ENCODE peak calls at places on chromosomes 7 and 10, in ten cellular contexts. One of them, this sample, is unnamed.

GRCh38 chr10:7475046-7475860 is 64.4 kb upstream of the SFMBT2 start:
- DNase-seq in foreskin keratinocyte: no peak
- DNase-seq in BE2C: no peak
- DNase-seq in cardiac muscle cell: no peak
- DNase-seq in neural progenitor cell: peak
- DNase-seq in Calu3: no peak
- DNase-seq in cardiac fibroblast: no peak
- DNase-seq in GM23338: peak
- DNase-seq in thoracic aorta: no peak
- DNase-seq in upper lobe of right lung: no peak
- DNase-seq in this sample: no peak

GRCh38 chr10:52455095-52455494 is 141.0 kb downstream of the DKK1 start:
- DNase-seq in foreskin keratinocyte: peak
- DNase-seq in BE2C: no peak
- DNase-seq in cardiac muscle cell: no peak
- DNase-seq in neural progenitor cell: no peak
- DNase-seq in Calu3: no peak
- DNase-seq in cardiac fibroblast: no peak
- DNase-seq in GM23338: no peak
- DNase-seq in thoracic aorta: no peak
- DNase-seq in upper lobe of right lung: no peak
- DNase-seq in this sample: peak

GRCh38 chr10:106189254-106189653 is 975.3 kb downstream of the SORCS1 start:
- DNase-seq in foreskin keratinocyte: no peak
- DNase-seq in BE2C: peak
- DNase-seq in cardiac muscle cell: peak
- DNase-seq in neural progenitor cell: peak
- DNase-seq in Calu3: no peak
- DNase-seq in cardiac fibroblast: peak
- DNase-seq in GM23338: peak
- DNase-seq in thoracic aorta: no peak
- DNase-seq in upper lobe of right lung: no peak
- DNase-seq in this sample: peak

GRCh38 chr10:17263580-17263979 is 35.5 kb downstream of the VIM start:
- DNase-seq in foreskin keratinocyte: no peak
- DNase-seq in BE2C: no peak
- DNase-seq in cardiac muscle cell: no peak
- DNase-seq in neural progenitor cell: no peak
- DNase-seq in Calu3: no peak
- DNase-seq in cardiac fibroblast: no peak
- DNase-seq in GM23338: no peak
- DNase-seq in thoracic aorta: no peak
- DNase-seq in upper lobe of right lung: no peak
- DNase-seq in this sample: no peak

GRCh38 chr10:5078781-5079180 is 15.4 kb upstream of the AKR1C3 start:
- DNase-seq in foreskin keratinocyte: peak
- DNase-seq in BE2C: no peak
- DNase-seq in cardiac muscle cell: no peak
- DNase-seq in neural progenitor cell: peak
- DNase-seq in Calu3: no peak
- DNase-seq in cardiac fibroblast: no peak
- DNase-seq in GM23338: no peak
- DNase-seq in thoracic aorta: no peak
- DNase-seq in upper lobe of right lung: no peak
- DNase-seq in this sample: peak

GRCh38 chr7:13240349-13240748 is 552.9 kb downstream of the ARL4A start:
- DNase-seq in foreskin keratinocyte: peak
- DNase-seq in BE2C: no peak
- DNase-seq in cardiac muscle cell: no peak
- DNase-seq in neural progenitor cell: no peak
- DNase-seq in Calu3: peak
- DNase-seq in cardiac fibroblast: peak
- DNase-seq in GM23338: peak
- DNase-seq in thoracic aorta: no peak
- DNase-seq in upper lobe of right lung: no peak
- DNase-seq in this sample: peak

GRCh38 chr7:128902761-128903585 is 7.5 kb downstream of the KCP start:
- DNase-seq in foreskin keratinocyte: no peak
- DNase-seq in BE2C: no peak
- DNase-seq in cardiac muscle cell: no peak
- DNase-seq in neural progenitor cell: no peak
- DNase-seq in Calu3: no peak
- DNase-seq in cardiac fibroblast: peak
- DNase-seq in GM23338: no peak
- DNase-seq in thoracic aorta: no peak
- DNase-seq in upper lobe of right lung: peak
- DNase-seq in this sample: no peak

GRCh38 chr10:31320598-31321211 is 1.7 kb downstream of the ZEB1 start:
- DNase-seq in foreskin keratinocyte: no peak
- DNase-seq in BE2C: peak
- DNase-seq in cardiac muscle cell: peak
- DNase-seq in neural progenitor cell: peak
- DNase-seq in Calu3: peak
- DNase-seq in cardiac fibroblast: peak
- DNase-seq in GM23338: peak
- DNase-seq in thoracic aorta: no peak
- DNase-seq in upper lobe of right lung: no peak
- DNase-seq in this sample: peak

GRCh38 chr7:83579740-83580139 is 69.2 kb downstream of the SEMA3E start:
- DNase-seq in foreskin keratinocyte: no peak
- DNase-seq in BE2C: no peak
- DNase-seq in cardiac muscle cell: no peak
- DNase-seq in neural progenitor cell: no peak
- DNase-seq in Calu3: no peak
- DNase-seq in cardiac fibroblast: peak
- DNase-seq in GM23338: no peak
- DNase-seq in thoracic aorta: no peak
- DNase-seq in upper lobe of right lung: no peak
- DNase-seq in this sample: no peak

DNA sequence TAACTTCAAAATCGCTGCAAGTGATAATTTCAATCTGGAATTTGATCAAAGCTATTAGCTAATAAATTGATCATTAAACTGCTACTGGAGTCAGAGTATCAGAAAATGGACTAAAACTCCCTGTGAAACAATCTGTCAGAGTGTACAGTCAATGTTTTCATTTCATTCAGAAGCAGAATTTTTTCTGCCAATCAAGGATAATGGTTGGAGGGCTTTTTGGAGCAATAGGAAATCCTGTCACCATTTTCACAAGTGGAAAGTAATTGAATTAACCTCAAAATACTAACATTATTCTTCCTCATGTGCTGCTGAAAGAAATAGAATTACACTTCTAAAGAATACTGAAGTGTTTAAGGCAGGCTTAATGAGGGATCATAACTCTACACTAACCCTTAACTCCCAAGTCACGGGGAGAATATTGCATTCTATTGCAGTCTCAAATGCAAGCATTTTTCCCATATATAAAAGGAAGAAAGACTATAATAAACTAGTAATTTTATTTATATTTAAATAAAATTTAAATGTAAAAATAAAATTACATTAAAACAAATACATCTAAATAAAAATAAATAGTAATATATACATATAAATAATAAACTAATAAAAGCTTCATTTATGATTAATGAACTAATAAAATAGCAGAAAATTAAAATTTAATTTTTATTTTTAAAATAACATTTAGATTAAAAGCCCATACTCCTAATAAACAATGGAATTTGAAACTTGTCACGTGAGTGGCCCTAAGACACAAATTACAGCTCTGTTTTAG is 67.1 kb downstream of the SEMA3E start:
- DNase-seq in foreskin keratinocyte: no peak
- DNase-seq in BE2C: no peak
- DNase-seq in cardiac muscle cell: no peak
- DNase-seq in neural progenitor cell: no peak
- DNase-seq in Calu3: no peak
- DNase-seq in cardiac fibroblast: no peak
- DNase-seq in GM23338: no peak
- DNase-seq in thoracic aorta: no peak
- DNase-seq in upper lobe of right lung: no peak
- DNase-seq in this sample: no peak
- TF ChIP-seq CTCF in foreskin keratinocyte: no peak
- TF ChIP-seq CTCF in BE2C: no peak
- TF ChIP-seq CTCF in cardiac muscle cell: no peak
- TF ChIP-seq CTCF in neural progenitor cell: no peak
- TF ChIP-seq CTCF in Calu3: no peak
- TF ChIP-seq CTCF in cardiac fibroblast: no peak
- TF ChIP-seq CTCF in GM23338: no peak
- TF ChIP-seq CTCF in thoracic aorta: no peak
- TF ChIP-seq CTCF in upper lobe of right lung: no peak
- TF ChIP-seq CTCF in this sample: no peak

GRCh38 chr7:74304550-74304949 is 15.3 kb downstream of the CLIP2 start:
- DNase-seq in foreskin keratinocyte: no peak
- DNase-seq in BE2C: no peak
- DNase-seq in cardiac muscle cell: no peak
- DNase-seq in neural progenitor cell: no peak
- DNase-seq in Calu3: no peak
- DNase-seq in cardiac fibroblast: no peak
- DNase-seq in GM23338: no peak
- DNase-seq in thoracic aorta: no peak
- DNase-seq in upper lobe of right lung: no peak
- DNase-seq in this sample: no peak

GRCh38 chr7:74307738-74308505 is 18.7 kb downstream of the CLIP2 start:
- DNase-seq in foreskin keratinocyte: no peak
- DNase-seq in BE2C: peak
- DNase-seq in cardiac muscle cell: no peak
- DNase-seq in neural progenitor cell: no peak
- DNase-seq in Calu3: no peak
- DNase-seq in cardiac fibroblast: no peak
- DNase-seq in GM23338: no peak
- DNase-seq in thoracic aorta: no peak
- DNase-seq in upper lobe of right lung: no peak
- DNase-seq in this sample: peak

GRCh38 chr7:74302745-74303221 is 13.6 kb downstream of the CLIP2 start:
- DNase-seq in foreskin keratinocyte: no peak
- DNase-seq in BE2C: no peak
- DNase-seq in cardiac muscle cell: no peak
- DNase-seq in neural progenitor cell: no peak
- DNase-seq in Calu3: no peak
- DNase-seq in cardiac fibroblast: no peak
- DNase-seq in GM23338: no peak
- DNase-seq in thoracic aorta: no peak
- DNase-seq in upper lobe of right lung: no peak
- DNase-seq in this sample: no peak

GRCh38 chr7:74305987-74306736 is 17.0 kb downstream of the CLIP2 start:
- DNase-seq in foreskin keratinocyte: no peak
- DNase-seq in BE2C: no peak
- DNase-seq in cardiac muscle cell: no peak
- DNase-seq in neural progenitor cell: no peak
- DNase-seq in Calu3: no peak
- DNase-seq in cardiac fibroblast: no peak
- DNase-seq in GM23338: peak
- DNase-seq in thoracic aorta: no peak
- DNase-seq in upper lobe of right lung: no peak
- DNase-seq in this sample: no peak

DNA sequence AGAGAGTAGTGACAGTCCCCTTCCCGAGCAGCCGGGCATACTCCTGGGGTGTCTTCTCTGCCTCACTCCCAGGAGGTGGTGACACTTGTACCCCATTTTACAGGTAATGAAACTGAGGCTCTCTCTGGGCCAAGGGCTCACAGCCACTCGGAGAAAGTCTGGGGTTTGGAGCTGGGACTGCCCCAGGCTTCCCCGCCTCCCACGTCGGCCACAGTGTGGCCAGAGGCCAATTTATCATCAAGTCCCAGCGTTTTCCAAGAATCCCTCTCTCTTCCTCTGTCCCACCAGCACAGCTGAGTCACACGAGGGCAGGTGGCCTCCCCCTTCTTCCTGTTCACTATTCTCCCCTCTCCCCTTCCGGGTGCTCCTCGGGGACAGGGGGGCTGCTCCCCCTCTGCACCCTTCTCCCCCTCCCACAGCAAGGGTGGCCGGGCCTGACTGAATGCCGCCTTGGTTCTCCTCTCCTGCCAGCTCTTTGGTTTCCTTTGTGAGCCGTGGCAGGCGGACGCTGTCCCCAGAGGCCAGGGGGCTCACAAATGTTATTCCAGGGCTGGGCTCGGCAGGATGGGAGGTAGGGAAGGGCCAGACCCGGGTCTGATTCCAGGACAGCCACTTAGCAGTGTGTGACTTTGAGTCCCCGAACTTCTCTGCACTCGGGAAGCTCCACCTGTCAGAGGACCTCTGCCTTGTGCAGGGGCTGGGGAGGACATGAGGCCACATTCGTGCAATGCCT is 17.7 kb downstream of the CLIP2 start:
- DNase-seq in foreskin keratinocyte: no peak
- DNase-seq in BE2C: peak
- DNase-seq in cardiac muscle cell: no peak
- DNase-seq in neural progenitor cell: peak
- DNase-seq in Calu3: no peak
- DNase-seq in cardiac fibroblast: peak
- DNase-seq in GM23338: peak
- DNase-seq in thoracic aorta: no peak
- DNase-seq in upper lobe of right lung: no peak
- DNase-seq in this sample: peak
- TF ChIP-seq CTCF in foreskin keratinocyte: no peak
- TF ChIP-seq CTCF in BE2C: no peak
- TF ChIP-seq CTCF in cardiac muscle cell: no peak
- TF ChIP-seq CTCF in neural progenitor cell: no peak
- TF ChIP-seq CTCF in Calu3: no peak
- TF ChIP-seq CTCF in cardiac fibroblast: no peak
- TF ChIP-seq CTCF in GM23338: no peak
- TF ChIP-seq CTCF in thoracic aorta: no peak
- TF ChIP-seq CTCF in upper lobe of right lung: no peak
- TF ChIP-seq CTCF in this sample: no peak

DNA sequence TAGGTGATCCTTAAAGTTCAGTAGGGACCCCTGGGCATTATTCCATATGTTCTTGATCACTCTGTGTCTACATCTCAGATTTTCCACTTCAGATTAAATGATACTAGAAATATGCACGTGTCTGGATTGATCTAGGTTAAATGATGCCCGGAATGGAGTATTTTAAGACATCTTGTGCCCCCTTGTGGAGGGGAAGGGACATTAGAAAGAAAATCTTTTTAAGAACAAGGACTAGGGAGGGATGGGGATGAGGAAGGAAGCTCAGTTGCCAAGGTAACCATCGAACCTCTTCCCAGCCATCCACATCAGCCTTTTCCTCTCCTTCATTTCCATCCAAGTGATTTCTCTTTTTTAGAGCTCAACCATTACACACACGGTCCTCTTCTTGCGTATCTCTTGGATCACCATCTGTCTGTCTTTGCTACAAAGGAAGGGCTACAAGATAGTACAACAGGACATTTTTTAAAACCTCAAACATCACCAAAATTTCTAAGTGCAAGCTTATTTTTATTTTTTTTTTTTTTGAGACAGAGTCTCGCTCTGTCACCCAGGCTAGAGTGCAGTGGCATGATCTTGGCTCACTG is 40.5 kb downstream of the PRSS2 start:
- DNase-seq in foreskin keratinocyte: no peak
- DNase-seq in BE2C: no peak
- DNase-seq in cardiac muscle cell: peak
- DNase-seq in neural progenitor cell: peak
- DNase-seq in Calu3: peak
- DNase-seq in cardiac fibroblast: peak
- DNase-seq in GM23338: peak
- DNase-seq in thoracic aorta: no peak
- DNase-seq in upper lobe of right lung: no peak
- DNase-seq in this sample: peak
- TF ChIP-seq CTCF in foreskin keratinocyte: peak
- TF ChIP-seq CTCF in BE2C: peak
- TF ChIP-seq CTCF in cardiac muscle cell: peak
- TF ChIP-seq CTCF in neural progenitor cell: peak
- TF ChIP-seq CTCF in Calu3: peak
- TF ChIP-seq CTCF in cardiac fibroblast: peak
- TF ChIP-seq CTCF in GM23338: peak
- TF ChIP-seq CTCF in thoracic aorta: peak
- TF ChIP-seq CTCF in upper lobe of right lung: peak
- TF ChIP-seq CTCF in this sample: peak

DNA sequence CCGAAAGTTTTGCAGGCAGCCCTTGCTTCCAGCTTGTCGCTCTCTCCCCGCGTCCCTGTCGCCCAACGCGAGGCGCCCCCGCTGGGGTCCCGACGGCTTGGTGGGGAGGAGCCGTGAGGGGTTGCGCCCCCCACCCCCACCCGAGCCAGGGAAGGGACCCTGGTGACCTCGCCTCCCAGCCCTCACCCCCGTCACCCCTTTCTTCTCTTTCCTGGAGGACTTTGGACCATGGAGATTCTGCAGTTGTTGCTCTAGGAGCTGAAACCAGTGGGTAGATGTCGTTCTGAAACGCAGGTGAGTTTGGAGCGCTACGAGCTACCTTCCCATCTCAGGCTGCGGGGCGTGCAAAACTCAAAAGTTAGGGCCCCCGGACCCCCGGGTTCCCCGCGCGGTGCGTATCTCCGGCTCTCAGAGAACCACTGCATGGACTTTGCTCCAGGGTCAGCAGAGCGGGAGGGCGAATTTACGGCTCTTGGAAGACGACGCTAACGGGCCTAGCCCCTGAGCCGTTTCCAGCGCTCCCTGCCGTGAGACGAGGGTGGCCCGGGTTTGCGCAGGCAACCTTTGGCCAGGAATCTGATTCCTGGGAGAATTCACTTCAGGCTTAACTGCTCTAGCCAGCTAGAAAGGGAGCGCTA is 684 bp upstream of the ATXN7L1 start:
- DNase-seq in foreskin keratinocyte: peak
- DNase-seq in BE2C: peak
- DNase-seq in cardiac muscle cell: peak
- DNase-seq in neural progenitor cell: peak
- DNase-seq in Calu3: peak
- DNase-seq in cardiac fibroblast: peak
- DNase-seq in GM23338: peak
- DNase-seq in thoracic aorta: no peak
- DNase-seq in upper lobe of right lung: peak
- DNase-seq in this sample: peak
- TF ChIP-seq CTCF in foreskin keratinocyte: peak
- TF ChIP-seq CTCF in BE2C: peak
- TF ChIP-seq CTCF in cardiac muscle cell: peak
- TF ChIP-seq CTCF in neural progenitor cell: no peak
- TF ChIP-seq CTCF in Calu3: no peak
- TF ChIP-seq CTCF in cardiac fibroblast: peak
- TF ChIP-seq CTCF in GM23338: no peak
- TF ChIP-seq CTCF in thoracic aorta: no peak
- TF ChIP-seq CTCF in upper lobe of right lung: no peak
- TF ChIP-seq CTCF in this sample: no peak

This sample was measured in MCF 10A.